ENCODE peak calls at places on chromosomes 12 and 14, in eight cellular contexts. S is omental fat pad, K is testis, M is NCI-H1092 treated with DMSO at 0.1 percent for 48 hours, N is brain microvascular endothelial cell, A is H54, I is amniotic epithelial cell, B is AG08395. Q is an unnamed sample.

GRCh38 chr14:33959692-33960151 is 8.8 kb upstream of the EGLN3 start:
- DNase-seq in B (no peak), K (no peak), S (no peak), I (peak), M (no peak), A (no peak), N (no peak), Q (no peak)

GRCh38 chr12:93624595-93625294 is 52.3 kb downstream of the SOCS2 start:
- DNase-seq in K (no peak), S (no peak), I (peak), A (peak), M (no peak), B (peak), N (peak), Q (no peak)

GRCh38 chr12:89863968-89864367 is 155.3 kb upstream of the ATP2B1 start:
- DNase-seq in K (no peak), B (no peak), S (no peak), I (no peak), A (no peak), N (no peak), M (no peak), Q (no peak)

GRCh38 chr14:100841445-100842403 is 15.8 kb downstream of the MEG3 start:
- DNase-seq in N (no peak), A (no peak), K (no peak), I (no peak), B (no peak), M (peak), S (no peak), Q (no peak)

GRCh38 chr12:226401-226800 is 12.4 kb upstream of the SLC6A12 start:
- DNase-seq in M (no peak), A (no peak), I (no peak), S (no peak), B (no peak), N (no peak), K (no peak), Q (no peak)

GRCh38 chr12:31591308-31591901 is 469 bp upstream of the DENND5B start:
- DNase-seq in A (no peak), S (no peak), I (peak), K (peak), M (peak), B (peak), N (no peak), Q (no peak)

GRCh38 chr14:100989924-100990323 is 86.4 kb upstream of the RTL1 start:
- DNase-seq in B (no peak), M (no peak), K (no peak), A (no peak), S (no peak), N (no peak), I (no peak), Q (no peak)

GRCh38 chr14:23551266-23552028 is at the start of gene ZFHX2:
- DNase-seq in K (peak), M (peak), B (peak), I (no peak), S (peak), N (peak), A (peak), Q (no peak)

GRCh38 chr14:69873877-69874780 is 5.1 kb upstream of the SMOC1 start:
- DNase-seq in N (peak), K (no peak), A (no peak), B (no peak), S (no peak), M (no peak), I (peak), Q (no peak)

GRCh38 chr12:48954061-48954460 is 3.2 kb downstream of the ARF3 start:
- DNase-seq in A (no peak), B (no peak), K (no peak), N (no peak), I (no peak), M (no peak), S (no peak), Q (no peak)

GRCh38 chr12:124407074-124407473 is 112.2 kb downstream of the RFLNA start:
- DNase-seq in B (no peak), K (no peak), A (no peak), I (no peak), N (no peak), S (no peak), M (no peak), Q (no peak)

GRCh38 chr12:27463826-27464554 is 17.5 kb downstream of the SMCO2 start:
- DNase-seq in B (peak), I (peak), A (peak), N (no peak), S (no peak), K (peak), M (no peak), Q (no peak)

GRCh38 chr14:57657487-57657886 is 163.8 kb upstream of the CCDC198 start:
- DNase-seq in I (peak), A (no peak), N (no peak), B (peak), M (no peak), S (no peak), K (no peak), Q (no peak)

Q was measured in thoracic aorta.